ENCODE peak calls at places on chromosomes 16 and 17, in ten cellular contexts. X is HAP-1; B is stimulated activated CD8-positive, alpha-beta memory T cell treated with anti-CD3 and anti-CD28 coated beads, Interleukin-4, amount 100 ng/mL, for 24 hours; Q is heart right ventricle; Z is GM23248; T is AG10803; U is skeletal muscle cell; Y is fibroblast of the conjunctiva; M is fibroblast of the aortic adventitia; S is A549. H is an unnamed sample.

GRCh38 chr16:53695070-53695469 is 8.6 kb downstream of the RPGRIP1L start:
- DNase-seq in B (no peak), M (peak), U (peak), Z (peak), Y (no peak), Q (no peak), X (no peak), S (no peak), T (peak), H (no peak)

GRCh38 chr16:58478427-58478826 is 21.5 kb upstream of the NDRG4 start:
- DNase-seq in M (no peak), Q (no peak), S (no peak), B (no peak), T (no peak), Y (no peak), U (no peak), X (no peak), Z (no peak), H (no peak)

GRCh38 chr17:80187493-80187892 is 17.7 kb downstream of the CARD14 start:
- DNase-seq in T (peak), B (no peak), X (no peak), S (no peak), U (no peak), Z (peak), M (peak), Y (no peak), Q (peak), H (no peak)

GRCh38 chr17:55451203-55451641 is 29.6 kb upstream of the MMD start:
- DNase-seq in S (peak), Q (no peak), M (peak), Y (no peak), U (no peak), X (no peak), Z (peak), B (no peak), T (peak), H (no peak)

GRCh38 chr16:70662991-70663523 is 16.7 kb downstream of the IL34 start:
- DNase-seq in Y (no peak), Z (no peak), S (no peak), B (no peak), Q (no peak), T (no peak), X (no peak), U (no peak), M (no peak), H (no peak)

GRCh38 chr17:6455321-6455705 is 11.1 kb downstream of the PIMREG start:
- DNase-seq in Y (no peak), Z (no peak), T (no peak), B (no peak), Q (no peak), M (no peak), X (no peak), U (no peak), S (no peak), H (no peak)

GRCh38 chr17:74520790-74521480 is 10.3 kb downstream of the CD300LB start:
- DNase-seq in S (no peak), Y (no peak), X (no peak), Q (peak), T (no peak), U (no peak), M (no peak), Z (peak), B (no peak), H (peak)

GRCh38 chr17:8954339-8954738 is 11.2 kb downstream of the PIK3R5 start:
- DNase-seq in B (peak), U (no peak), T (no peak), S (no peak), M (no peak), Q (peak), X (no peak), Y (no peak), Z (no peak), H (peak)

GRCh38 chr17:9115446-9116265 is 94.3 kb downstream of the NTN1 start:
- DNase-seq in T (peak), S (peak), Y (peak), Q (peak), U (no peak), X (no peak), Z (peak), M (peak), B (peak), H (no peak)